ENCODE peak calls at places on chromosomes 2 and 18, in six cellular contexts. V, U, S, Z, B and M are unnamed samples.

GRCh38 chr2:68807821-68808266 is 63.4 kb downstream of the BMP10 start:
- DNase-seq in V (no peak), U (no peak), S (no peak), Z (no peak), B (no peak), M (no peak)

GRCh38 chr2:150888337-150888736 is 373.3 kb downstream of the RBM43 start:
- DNase-seq in V (no peak), U (no peak), S (no peak), Z (no peak), B (no peak), M (no peak)

GRCh38 chr2:120465701-120465988 is 119.7 kb downstream of the INHBB start:
- DNase-seq in V (no peak), U (no peak), S (no peak), Z (no peak), B (no peak), M (no peak)

GRCh38 chr18:55781481-55781957 is 193.5 kb upstream of the TCF4 start:
- DNase-seq in V (no peak), U (peak), S (peak), Z (peak), B (no peak), M (peak)

GRCh38 chr2:28747714-28748113 is 3.9 kb upstream of the PPP1CB start:
- DNase-seq in V (no peak), U (no peak), S (no peak), Z (no peak), B (no peak), M (no peak)

GRCh38 chr2:85318222-85319182 is 9.3 kb downstream of the TGOLN2 start:
- DNase-seq in V (no peak), U (no peak), S (no peak), Z (peak), B (no peak), M (no peak)

GRCh38 chr18:25349131-25349925 is 2.6 kb downstream of the ZNF521 start:
- DNase-seq in V (no peak), U (peak), S (peak), Z (no peak), B (no peak), M (peak)

GRCh38 chr2:234829074-234829455 is 122.8 kb upstream of the SH3BP4 start:
- DNase-seq in V (no peak), U (no peak), S (no peak), Z (no peak), B (no peak), M (no peak)

GRCh38 chr2:10162586-10163497 is 40.3 kb downstream of the RRM2 start:
- DNase-seq in V (no peak), U (no peak), S (no peak), Z (no peak), B (no peak), M (no peak)

GRCh38 chr18:3451166-3451988 is 1.4 kb downstream of the TGIF1 start:
- DNase-seq in V (peak), U (peak), S (peak), Z (peak), B (peak), M (peak)

GRCh38 chr2:51158236-51158635 is 126.3 kb upstream of the NRXN1 start:
- DNase-seq in V (no peak), U (no peak), S (no peak), Z (no peak), B (no peak), M (no peak)

GRCh38 chr2:200742426-200742825 is 69.3 kb upstream of the BZW1 start:
- DNase-seq in V (no peak), U (peak), S (no peak), Z (no peak), B (no peak), M (peak)

GRCh38 chr2:189273734-189274133 is 94.2 kb upstream of the COL5A2 start:
- DNase-seq in V (no peak), U (no peak), S (no peak), Z (no peak), B (no peak), M (no peak)

GRCh38 chr2:201182650-201183372 is at the start of gene CASP10:
- DNase-seq in V (peak), U (no peak), S (no peak), Z (peak), B (no peak), M (no peak)